ENCODE peak calls at places on chromosomes 13 and 19, in five cellular contexts. One of them, this sample, is unnamed.
A peak's percentile ranks its signal among the peaks of the same experiment; 100 is the strongest.

GRCh38 chr19:51372649-51373504 is at the start of gene NKG7:
- DNase-seq in OCI-LY7: peak; percentile 19
- DNase-seq in lung: no peak
- DNase-seq in left ventricle myocardium inferior: no peak
- DNase-seq in IMR-90: no peak
- DNase-seq in this sample: no peak

GRCh38 chr19:4403005-4403761 is 743 bp downstream of the CHAF1A start:
- DNase-seq in left ventricle myocardium inferior: no peak
- DNase-seq in OCI-LY7: peak; percentile 37
- DNase-seq in lung: no peak
- DNase-seq in IMR-90: no peak
- DNase-seq in this sample: no peak

GRCh38 chr19:4970558-4971423 is 1.9 kb downstream of the KDM4B start:
- DNase-seq in left ventricle myocardium inferior: peak; percentile 53
- DNase-seq in OCI-LY7: no peak
- DNase-seq in lung: no peak
- DNase-seq in IMR-90: no peak
- DNase-seq in this sample: peak; percentile 26

GRCh38 chr13:19927117-19927734 is 31.3 kb upstream of the ZMYM2 start:
- DNase-seq in left ventricle myocardium inferior: no peak
- DNase-seq in lung: no peak
- DNase-seq in IMR-90: peak; percentile 31
- DNase-seq in OCI-LY7: peak; percentile 57
- DNase-seq in this sample: peak; percentile 15

GRCh38 chr13:110915874-110916670 is 1.2 kb upstream of the ANKRD10 start:
- DNase-seq in IMR-90: peak; percentile 64
- DNase-seq in lung: no peak
- DNase-seq in OCI-LY7: no peak
- DNase-seq in left ventricle myocardium inferior: no peak
- DNase-seq in this sample: peak; percentile 80

GRCh38 chr13:23876265-23876664 is 12.9 kb downstream of the MIPEP start:
- DNase-seq in IMR-90: peak; percentile 23
- DNase-seq in OCI-LY7: peak; percentile 19
- DNase-seq in left ventricle myocardium inferior: no peak
- DNase-seq in lung: no peak
- DNase-seq in this sample: no peak

GRCh38 chr13:31355001-31355400 is 155.2 kb downstream of the B3GLCT start:
- DNase-seq in IMR-90: no peak
- DNase-seq in left ventricle myocardium inferior: no peak
- DNase-seq in OCI-LY7: no peak
- DNase-seq in lung: no peak
- DNase-seq in this sample: no peak

GRCh38 chr13:73428137-73428536 is 369.3 kb downstream of the KLF5 start:
- DNase-seq in OCI-LY7: no peak
- DNase-seq in lung: no peak
- DNase-seq in IMR-90: peak; percentile 76
- DNase-seq in left ventricle myocardium inferior: no peak
- DNase-seq in this sample: no peak

GRCh38 chr19:18933297-18933696 is 7.7 kb downstream of the HOMER3 start:
- DNase-seq in IMR-90: no peak
- DNase-seq in left ventricle myocardium inferior: no peak
- DNase-seq in lung: no peak
- DNase-seq in OCI-LY7: no peak
- DNase-seq in this sample: no peak

GRCh38 chr19:10961073-10961762 is 388 bp downstream of the SMARCA4 start:
- DNase-seq in OCI-LY7: peak; percentile 57
- DNase-seq in left ventricle myocardium inferior: peak; percentile 73
- DNase-seq in IMR-90: no peak
- DNase-seq in lung: no peak
- DNase-seq in this sample: peak; percentile 60

DNA sequence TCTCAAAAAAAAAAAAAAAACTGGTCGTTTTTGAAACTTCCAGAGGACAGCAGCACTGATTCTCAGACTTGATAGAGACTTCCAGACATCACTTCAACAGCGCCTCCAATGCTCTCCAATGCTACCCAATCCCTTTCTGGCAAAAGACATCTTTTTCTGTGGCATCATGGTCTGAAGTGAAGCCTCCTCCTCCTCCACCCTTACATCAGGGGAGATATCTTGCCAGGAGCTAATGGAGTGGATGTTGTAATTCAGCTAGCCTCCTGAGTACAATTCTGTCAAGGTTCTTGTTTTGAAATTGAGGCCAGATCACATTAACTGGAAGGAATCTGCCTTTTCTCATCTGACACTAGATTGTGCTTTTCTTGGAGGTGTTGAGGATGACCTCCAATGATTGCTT is 24.2 kb downstream of the FXYD5 start:
- DNase-seq in OCI-LY7: no peak
- DNase-seq in left ventricle myocardium inferior: no peak
- DNase-seq in lung: no peak
- DNase-seq in IMR-90: no peak
- DNase-seq in this sample: no peak
- H3K36me3 ChIP-seq in OCI-LY7: no peaks in the 10 kb centered on the region
- H3K36me3 ChIP-seq in left ventricle myocardium inferior: no peaks in the 10 kb centered on the region
- H3K36me3 ChIP-seq in lung: no peaks in the 10 kb centered on the region
- H3K36me3 ChIP-seq in IMR-90: no peaks in the 10 kb centered on the region
- H3K36me3 ChIP-seq in this sample: no peaks in the 10 kb centered on the region

GRCh38 chr19:1245468-1245867 is 2.9 kb upstream of the MIDN start:
- DNase-seq in left ventricle myocardium inferior: no peak
- DNase-seq in IMR-90: no peak
- DNase-seq in lung: no peak
- DNase-seq in OCI-LY7: no peak
- DNase-seq in this sample: no peak
- H3K4me3 ChIP-seq in left ventricle myocardium inferior: peak overlapping the region; percentile 90
- H3K4me3 ChIP-seq in IMR-90: no peak overlapping the region
- H3K4me3 ChIP-seq in lung: no peak overlapping the region
- H3K4me3 ChIP-seq in OCI-LY7: no peak overlapping the region
- H3K4me3 ChIP-seq in this sample: no peak overlapping the region

GRCh38 chr13:24911135-24911524 is 147.2 kb downstream of the RNF17 start:
- DNase-seq in left ventricle myocardium inferior: no peak
- DNase-seq in IMR-90: peak; percentile 74
- DNase-seq in lung: no peak
- DNase-seq in OCI-LY7: no peak
- DNase-seq in this sample: peak; percentile 15
- H3K36me3 ChIP-seq in left ventricle myocardium inferior: peaks cover 39% of the 10 kb centered on the region
- H3K36me3 ChIP-seq in IMR-90: peaks cover 3% of the 10 kb centered on the region
- H3K36me3 ChIP-seq in lung: peaks cover 5% of the 10 kb centered on the region
- H3K36me3 ChIP-seq in OCI-LY7: peaks cover 63% of the 10 kb centered on the region
- H3K36me3 ChIP-seq in this sample: peaks cover 4% of the 10 kb centered on the region

GRCh38 chr13:48411281-48412099 is 1.4 kb downstream of the LPAR6 start:
- DNase-seq in left ventricle myocardium inferior: no peak
- DNase-seq in IMR-90: peak; percentile 21
- DNase-seq in OCI-LY7: no peak
- DNase-seq in lung: no peak
- DNase-seq in this sample: peak; percentile 33

GRCh38 chr13:48412100-48412556 is 785 bp downstream of the LPAR6 start:
- DNase-seq in left ventricle myocardium inferior: no peak
- DNase-seq in IMR-90: peak; percentile 31
- DNase-seq in OCI-LY7: no peak
- DNase-seq in lung: no peak
- DNase-seq in this sample: no peak

GRCh38 chr13:48415516-48415915 is 2.6 kb upstream of the LPAR6 start:
- DNase-seq in lung: no peak
- DNase-seq in OCI-LY7: no peak
- DNase-seq in IMR-90: no peak
- DNase-seq in left ventricle myocardium inferior: no peak
- DNase-seq in this sample: no peak

GRCh38 chr13:48414501-48414900 is 1.6 kb upstream of the LPAR6 start:
- DNase-seq in OCI-LY7: no peak
- DNase-seq in left ventricle myocardium inferior: no peak
- DNase-seq in lung: no peak
- DNase-seq in IMR-90: no peak
- DNase-seq in this sample: no peak

DNA sequence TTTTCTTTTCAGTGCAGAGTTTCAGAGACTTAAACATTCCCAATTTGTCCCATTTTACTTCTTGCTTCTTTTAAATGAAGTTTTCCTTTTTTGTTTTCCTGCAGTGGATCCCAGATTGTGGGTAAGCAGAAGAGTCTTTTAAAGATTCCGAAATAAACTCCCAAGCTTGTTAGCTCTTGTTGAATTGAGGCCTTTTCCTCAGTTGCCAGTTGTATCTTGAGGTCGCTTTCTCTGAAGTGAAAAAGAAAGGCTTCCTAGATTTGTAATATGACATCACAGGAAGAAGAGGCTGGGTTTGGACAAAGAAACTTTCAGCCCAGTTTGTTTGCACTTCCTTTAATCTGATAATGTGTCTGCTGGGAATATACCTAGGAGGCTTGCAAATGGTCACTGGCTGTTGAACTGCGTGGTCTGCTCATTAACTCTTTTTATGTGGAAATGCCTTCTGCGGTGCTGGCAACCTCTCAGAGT is at the start of gene LPAR6:
- DNase-seq in IMR-90: peak; percentile 73
- DNase-seq in OCI-LY7: no peak
- DNase-seq in lung: no peak
- DNase-seq in left ventricle myocardium inferior: no peak
- DNase-seq in this sample: no peak
- H3K4me3 ChIP-seq in IMR-90: peak within 1 kb of the TSS; percentile 90
- H3K4me3 ChIP-seq in OCI-LY7: no peak within 1 kb of the TSS
- H3K4me3 ChIP-seq in lung: peak within 1 kb of the TSS; percentile 67
- H3K4me3 ChIP-seq in left ventricle myocardium inferior: peak within 1 kb of the TSS; percentile 66
- H3K4me3 ChIP-seq in this sample: peak within 1 kb of the TSS; percentile 10

DNA sequence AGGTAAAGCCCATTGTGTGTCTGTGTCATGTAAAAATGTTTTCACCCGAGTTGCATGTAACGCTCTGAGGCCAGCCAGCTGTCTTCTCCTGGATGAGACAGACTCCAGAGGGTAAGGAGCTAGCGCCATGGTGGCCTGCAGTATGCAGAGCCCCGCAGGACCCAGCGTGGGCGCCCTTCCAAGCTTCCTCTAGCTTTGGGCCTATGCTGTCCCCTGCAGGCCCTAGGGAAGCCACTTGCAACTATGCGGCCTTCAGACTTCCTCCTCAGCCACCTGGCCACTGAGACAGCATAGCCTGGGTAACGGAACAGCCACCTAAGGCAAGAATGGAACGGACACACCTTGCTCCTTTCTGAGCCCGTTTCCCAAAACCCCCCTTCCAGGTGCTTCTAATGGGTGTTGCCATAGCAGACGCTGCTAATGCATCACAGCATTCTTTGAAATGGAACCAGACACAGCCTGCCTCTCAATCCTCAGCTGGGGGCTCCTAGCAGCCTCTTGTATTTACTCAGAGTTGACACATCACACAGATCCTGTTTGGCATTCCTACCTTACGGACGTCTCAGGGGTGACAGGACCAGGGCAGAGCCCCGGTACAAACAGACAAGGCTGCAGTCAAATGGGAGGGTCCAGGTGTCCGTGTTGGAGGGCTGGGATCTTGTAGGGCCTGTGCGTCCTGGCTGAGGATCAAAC is 6.2 kb downstream of the FAM32A start:
- DNase-seq in OCI-LY7: no peak
- DNase-seq in IMR-90: no peak
- DNase-seq in left ventricle myocardium inferior: no peak
- DNase-seq in lung: no peak
- DNase-seq in this sample: no peak
- H3K36me3 ChIP-seq in OCI-LY7: peaks cover 49% of the 10 kb centered on the region
- H3K36me3 ChIP-seq in IMR-90: peaks cover 35% of the 10 kb centered on the region
- H3K36me3 ChIP-seq in left ventricle myocardium inferior: peaks cover 57% of the 10 kb centered on the region
- H3K36me3 ChIP-seq in lung: peaks cover 46% of the 10 kb centered on the region
- H3K36me3 ChIP-seq in this sample: peaks cover 28% of the 10 kb centered on the region